ENCODE peak calls at places on chromosome 13, in seven cellular contexts. K, Z, H, O, M, V and P are unnamed samples.
A peak's percentile ranks its signal among the peaks of the same experiment; 100 is the strongest.

GRCh38 chr13:40438999-40439797 is 227.2 kb downstream of the FOXO1 start:
- DNase-seq in M (peak; percentile 59), K (no peak), H (peak; percentile 26), V (no peak), Z (peak; percentile 49), O (no peak), P (no peak)

GRCh38 chr13:31261241-31261640 is 61.5 kb downstream of the B3GLCT start:
- DNase-seq in K (no peak), V (no peak), O (no peak), Z (no peak), M (no peak), H (no peak), P (no peak)

GRCh38 chr13:98285852-98286594 is 109.0 kb upstream of the RNF113B start:
- DNase-seq in M (no peak), V (no peak), Z (no peak), O (no peak), K (no peak), H (no peak), P (no peak)

GRCh38 chr13:98143157-98143553 is 261 bp downstream of the FARP1 start:
- DNase-seq in K (no peak), Z (no peak), O (no peak), H (no peak), V (no peak), M (no peak), P (no peak)

GRCh38 chr13:100581504-100581903 is 7.1 kb downstream of the GGACT start:
- DNase-seq in Z (no peak), V (no peak), H (no peak), O (no peak), M (no peak), K (no peak), P (no peak)

GRCh38 chr13:26614721-26615120 is 57.2 kb downstream of the WASF3 start:
- DNase-seq in H (no peak), V (no peak), K (no peak), M (no peak), Z (no peak), O (no peak), P (no peak)

GRCh38 chr13:40776681-40777165 is 5.7 kb upstream of the MRPS31 start:
- DNase-seq in O (no peak), Z (no peak), K (no peak), V (no peak), M (peak; percentile 27), H (peak; percentile 85), P (no peak)

GRCh38 chr13:110915874-110916670 is 1.2 kb upstream of the ANKRD10 start:
- DNase-seq in M (peak; percentile 69), O (peak; percentile 31), K (no peak), V (no peak), H (peak; percentile 79), Z (peak; percentile 59), P (peak; percentile 13)

GRCh38 chr13:34421849-34422475 is 520.1 kb upstream of the NBEA start:
- DNase-seq in H (no peak), M (no peak), Z (no peak), V (no peak), K (no peak), O (no peak), P (no peak)